ENCODE peak calls at places on chromosomes 11 and 22, in eight cellular contexts. A is AG09319; T is CD8-positive, alpha-beta T cell; Y is HTR-8/SVneo; C is fibroblast of pulmonary artery; D is ACHN; H is T-helper 2 cell; P is endothelial cell. F is an unnamed sample.

GRCh38 chr11:15560689-15561467 is 446.2 kb downstream of the INSC start:
- DNase-seq in D (no peak), C (no peak), A (no peak), P (no peak), T (no peak), Y (no peak), H (no peak), F (no peak)

GRCh38 chr22:20089226-20089976 is 9.4 kb downstream of the DGCR8 start:
- DNase-seq in P (no peak), T (no peak), A (no peak), Y (no peak), H (no peak), D (no peak), C (no peak), F (no peak)

GRCh38 chr22:25777870-25778269 is 35.9 kb downstream of the MYO18B start:
- DNase-seq in A (no peak), C (peak; percentile 69), H (peak; percentile 61), P (peak; percentile 17), Y (peak; percentile 41), T (no peak), D (peak; percentile 48), F (no peak)

GRCh38 chr11:71252434-71252781 is at the start of gene SHANK2:
- DNase-seq in T (no peak), D (no peak), A (no peak), C (no peak), Y (no peak), P (no peak), H (no peak), F (peak; percentile 82)

GRCh38 chr11:76602431-76602861 is 68.1 kb downstream of the LRRC32 start:
- DNase-seq in C (peak; percentile 76), T (peak; percentile 25), Y (no peak), A (peak; percentile 59), D (no peak), H (no peak), P (no peak), F (no peak)

GRCh38 chr11:76408171-76408965 is 27.2 kb downstream of the GVQW3 start:
- DNase-seq in T (no peak), H (no peak), C (no peak), D (peak; percentile 63), A (no peak), P (no peak), Y (no peak), F (no peak)

GRCh38 chr11:125165111-125165663 is 636 bp downstream of the PKNOX2 start:
- DNase-seq in A (no peak), D (no peak), Y (peak; percentile 22), C (peak; percentile 33), T (no peak), H (no peak), P (peak; percentile 39), F (no peak)

GRCh38 chr11:10838906-10839305 is 18.9 kb downstream of the ZBED5 start:
- DNase-seq in P (no peak), H (no peak), C (no peak), D (no peak), T (no peak), A (no peak), Y (no peak), F (no peak)

GRCh38 chr11:104529916-104530315 is 366.0 kb upstream of the PDGFD start:
- DNase-seq in T (no peak), P (no peak), C (no peak), A (no peak), Y (no peak), D (no peak), H (no peak), F (no peak)

GRCh38 chr11:124301482-124301881 is 12.3 kb downstream of the OR8D1 start:
- DNase-seq in H (no peak), Y (no peak), T (no peak), A (peak; percentile 2), C (peak; percentile 73), P (no peak), D (no peak), F (no peak)

GRCh38 chr11:35036642-35037041 is 102.3 kb upstream of the CD44 start:
- DNase-seq in T (no peak), H (no peak), D (no peak), P (no peak), A (no peak), Y (no peak), C (peak; percentile 29), F (no peak)